ENCODE peak calls at places on chromosome 11, in nine cellular contexts. E is T-helper 2 cell; A is fibroblast of pulmonary artery; W is DMS53; S is B cell; K is substantia nigra; X is lung microvascular endothelial cell; C is stimulated activated CD4-positive, alpha-beta T cell treated with anti-CD3 and anti-CD28 coated beads, TNF-alpha, amount 100 ng/mL, for 48 hours; Q is fibroblast of lung. J is an unnamed sample.

GRCh38 chr11:36253238-36253637 is 36.0 kb downstream of the COMMD9 start:
- DNase-seq in Q (no peak), S (no peak), E (no peak), K (peak), X (no peak), W (peak), C (no peak), A (no peak), J (peak)

GRCh38 chr11:61460474-61460881 is 30.6 kb downstream of the SDHAF2 start:
- DNase-seq in W (no peak), E (no peak), Q (peak), S (no peak), A (no peak), C (no peak), K (peak), X (no peak), J (no peak)

GRCh38 chr11:115153731-115154354 is 350.4 kb downstream of the CADM1 start:
- DNase-seq in E (no peak), A (no peak), K (no peak), S (no peak), Q (no peak), C (no peak), W (no peak), X (no peak), J (no peak)

GRCh38 chr11:118202599-118203422 is 22.0 kb downstream of the JAML start:
- DNase-seq in X (no peak), Q (no peak), A (no peak), W (no peak), S (no peak), E (peak), K (no peak), C (no peak), J (no peak)

GRCh38 chr11:72682238-72682872 is 8.1 kb upstream of the PDE2A start:
- DNase-seq in C (no peak), K (no peak), X (no peak), S (no peak), W (no peak), A (no peak), E (no peak), Q (no peak), J (no peak)

GRCh38 chr11:114321621-114322257 is 25.5 kb downstream of the NNMT start:
- DNase-seq in C (no peak), S (no peak), A (peak), K (no peak), W (no peak), Q (peak), E (no peak), X (no peak), J (no peak)

GRCh38 chr11:88266919-88267318 is 70.6 kb downstream of the CTSC start:
- DNase-seq in C (no peak), W (no peak), X (no peak), Q (no peak), S (no peak), E (no peak), A (no peak), K (no peak), J (no peak)

GRCh38 chr11:108697872-108698473 is 33.1 kb downstream of the DDX10 start:
- DNase-seq in S (peak), K (peak), X (peak), W (peak), A (peak), C (peak), E (no peak), Q (peak), J (peak)

GRCh38 chr11:12868315-12869073 is 140.6 kb upstream of the RASSF10 start:
- DNase-seq in W (no peak), C (no peak), A (no peak), S (no peak), E (no peak), X (peak), Q (peak), K (no peak), J (no peak)

GRCh38 chr11:21475276-21475675 is 717.6 kb upstream of the ANO5 start:
- DNase-seq in E (no peak), X (no peak), W (peak), K (no peak), C (no peak), Q (no peak), S (no peak), A (no peak), J (no peak)

GRCh38 chr11:79482800-79483199 is 42.0 kb upstream of the TENM4 start:
- DNase-seq in Q (no peak), S (peak), E (no peak), A (no peak), C (no peak), W (no peak), K (no peak), X (no peak), J (no peak)

J was measured in NCI-H2227 treated with DMSO at 0.1 percent for 48 hours.